ENCODE peak calls at places on chromosomes 7 and 10, in eight cellular contexts. One of them, this sample, is unnamed.

GRCh38 chr10:15169555-15170407 is 1.3 kb upstream of the NMT2 start:
- DNase-seq in heart left ventricle: no peak
- DNase-seq in GM12865: peak
- DNase-seq in fibroblast of pulmonary artery: no peak
- DNase-seq in A549: no peak
- DNase-seq in neural progenitor cell: peak
- DNase-seq in breast epithelium: no peak
- DNase-seq in aorta: no peak
- DNase-seq in this sample: peak

GRCh38 chr7:89738549-89738948 is 415.7 kb upstream of the STEAP1 start:
- DNase-seq in A549: no peak
- DNase-seq in aorta: no peak
- DNase-seq in heart left ventricle: no peak
- DNase-seq in breast epithelium: no peak
- DNase-seq in fibroblast of pulmonary artery: no peak
- DNase-seq in neural progenitor cell: no peak
- DNase-seq in GM12865: no peak
- DNase-seq in this sample: no peak

GRCh38 chr10:117476716-117477115 is 65.8 kb upstream of the EMX2 start:
- DNase-seq in neural progenitor cell: no peak
- DNase-seq in fibroblast of pulmonary artery: no peak
- DNase-seq in heart left ventricle: no peak
- DNase-seq in A549: no peak
- DNase-seq in aorta: no peak
- DNase-seq in GM12865: no peak
- DNase-seq in breast epithelium: no peak
- DNase-seq in this sample: no peak

GRCh38 chr10:57955076-57955475 is 312.6 kb downstream of the IPMK start:
- DNase-seq in A549: no peak
- DNase-seq in heart left ventricle: no peak
- DNase-seq in neural progenitor cell: no peak
- DNase-seq in fibroblast of pulmonary artery: peak
- DNase-seq in breast epithelium: no peak
- DNase-seq in aorta: no peak
- DNase-seq in GM12865: no peak
- DNase-seq in this sample: no peak

GRCh38 chr7:123622660-123623386 is 21.2 kb downstream of the ASB15 start:
- DNase-seq in fibroblast of pulmonary artery: no peak
- DNase-seq in heart left ventricle: no peak
- DNase-seq in aorta: no peak
- DNase-seq in GM12865: no peak
- DNase-seq in neural progenitor cell: no peak
- DNase-seq in breast epithelium: no peak
- DNase-seq in A549: no peak
- DNase-seq in this sample: no peak

GRCh38 chr10:99279626-99280111 is 44.0 kb upstream of the HPSE2 start:
- DNase-seq in fibroblast of pulmonary artery: peak
- DNase-seq in aorta: no peak
- DNase-seq in A549: peak
- DNase-seq in heart left ventricle: no peak
- DNase-seq in breast epithelium: no peak
- DNase-seq in neural progenitor cell: no peak
- DNase-seq in GM12865: no peak
- DNase-seq in this sample: no peak

GRCh38 chr7:64830926-64831325 is 36.7 kb downstream of the ZNF138 start:
- DNase-seq in heart left ventricle: no peak
- DNase-seq in fibroblast of pulmonary artery: no peak
- DNase-seq in neural progenitor cell: no peak
- DNase-seq in breast epithelium: no peak
- DNase-seq in GM12865: no peak
- DNase-seq in aorta: no peak
- DNase-seq in A549: no peak
- DNase-seq in this sample: no peak

GRCh38 chr10:131843881-131844284 is 56.9 kb upstream of the PPP2R2D start:
- DNase-seq in fibroblast of pulmonary artery: no peak
- DNase-seq in heart left ventricle: no peak
- DNase-seq in A549: no peak
- DNase-seq in neural progenitor cell: no peak
- DNase-seq in GM12865: no peak
- DNase-seq in breast epithelium: no peak
- DNase-seq in aorta: peak
- DNase-seq in this sample: no peak

GRCh38 chr10:641149-642010 is 48.1 kb downstream of the DIP2C start:
- DNase-seq in neural progenitor cell: no peak
- DNase-seq in breast epithelium: no peak
- DNase-seq in GM12865: no peak
- DNase-seq in heart left ventricle: no peak
- DNase-seq in aorta: no peak
- DNase-seq in fibroblast of pulmonary artery: no peak
- DNase-seq in A549: no peak
- DNase-seq in this sample: no peak

GRCh38 chr10:60894816-60895215 is 49.2 kb downstream of the RHOBTB1 start:
- DNase-seq in neural progenitor cell: no peak
- DNase-seq in A549: no peak
- DNase-seq in breast epithelium: no peak
- DNase-seq in heart left ventricle: no peak
- DNase-seq in aorta: no peak
- DNase-seq in GM12865: no peak
- DNase-seq in fibroblast of pulmonary artery: peak
- DNase-seq in this sample: no peak

GRCh38 chr7:40579401-40579800 is 444.6 kb downstream of the SUGCT start:
- DNase-seq in breast epithelium: no peak
- DNase-seq in neural progenitor cell: no peak
- DNase-seq in heart left ventricle: no peak
- DNase-seq in A549: no peak
- DNase-seq in GM12865: no peak
- DNase-seq in aorta: no peak
- DNase-seq in fibroblast of pulmonary artery: peak
- DNase-seq in this sample: no peak

GRCh38 chr10:115947104-115947503 is 325.9 kb downstream of the GFRA1 start:
- DNase-seq in aorta: no peak
- DNase-seq in A549: no peak
- DNase-seq in fibroblast of pulmonary artery: peak
- DNase-seq in neural progenitor cell: no peak
- DNase-seq in heart left ventricle: no peak
- DNase-seq in GM12865: no peak
- DNase-seq in breast epithelium: no peak
- DNase-seq in this sample: no peak

GRCh38 chr7:40826419-40827216 is 691.8 kb downstream of the SUGCT start:
- DNase-seq in breast epithelium: no peak
- DNase-seq in A549: no peak
- DNase-seq in GM12865: no peak
- DNase-seq in heart left ventricle: no peak
- DNase-seq in fibroblast of pulmonary artery: no peak
- DNase-seq in neural progenitor cell: peak
- DNase-seq in aorta: no peak
- DNase-seq in this sample: no peak

GRCh38 chr7:132355048-132355447 is 221.2 kb downstream of the PLXNA4 start:
- DNase-seq in heart left ventricle: no peak
- DNase-seq in A549: no peak
- DNase-seq in aorta: no peak
- DNase-seq in neural progenitor cell: no peak
- DNase-seq in breast epithelium: no peak
- DNase-seq in fibroblast of pulmonary artery: no peak
- DNase-seq in GM12865: no peak
- DNase-seq in this sample: no peak

GRCh38 chr7:124085168-124085567 is 52.3 kb upstream of the TMEM229A start:
- DNase-seq in heart left ventricle: no peak
- DNase-seq in aorta: no peak
- DNase-seq in breast epithelium: no peak
- DNase-seq in A549: no peak
- DNase-seq in neural progenitor cell: no peak
- DNase-seq in fibroblast of pulmonary artery: peak
- DNase-seq in GM12865: no peak
- DNase-seq in this sample: no peak

GRCh38 chr7:40329601-40330153 is 194.9 kb downstream of the SUGCT start:
- DNase-seq in GM12865: peak
- DNase-seq in breast epithelium: no peak
- DNase-seq in A549: peak
- DNase-seq in neural progenitor cell: peak
- DNase-seq in fibroblast of pulmonary artery: peak
- DNase-seq in heart left ventricle: no peak
- DNase-seq in aorta: no peak
- DNase-seq in this sample: no peak

GRCh38 chr7:137544450-137545058 is 201.0 kb upstream of the PTN start:
- DNase-seq in A549: no peak
- DNase-seq in fibroblast of pulmonary artery: peak
- DNase-seq in breast epithelium: no peak
- DNase-seq in heart left ventricle: no peak
- DNase-seq in aorta: no peak
- DNase-seq in neural progenitor cell: no peak
- DNase-seq in GM12865: no peak
- DNase-seq in this sample: no peak

GRCh38 chr10:24957624-24958435 is 5.4 kb upstream of the PRTFDC1 start:
- DNase-seq in aorta: no peak
- DNase-seq in breast epithelium: no peak
- DNase-seq in GM12865: no peak
- DNase-seq in heart left ventricle: no peak
- DNase-seq in fibroblast of pulmonary artery: peak
- DNase-seq in A549: peak
- DNase-seq in neural progenitor cell: no peak
- DNase-seq in this sample: no peak

GRCh38 chr7:43768201-43768893 is 9.9 kb downstream of the BLVRA start:
- DNase-seq in aorta: no peak
- DNase-seq in GM12865: no peak
- DNase-seq in A549: no peak
- DNase-seq in neural progenitor cell: no peak
- DNase-seq in breast epithelium: no peak
- DNase-seq in fibroblast of pulmonary artery: no peak
- DNase-seq in heart left ventricle: no peak
- DNase-seq in this sample: no peak

GRCh38 chr7:87600130-87601124 is at the start of gene ABCB1:
- DNase-seq in neural progenitor cell: peak
- DNase-seq in GM12865: peak
- DNase-seq in fibroblast of pulmonary artery: peak
- DNase-seq in A549: peak
- DNase-seq in heart left ventricle: peak
- DNase-seq in aorta: peak
- DNase-seq in breast epithelium: peak
- DNase-seq in this sample: peak
- H3K4me3 ChIP-seq in neural progenitor cell: peak
- H3K4me3 ChIP-seq in GM12865: peak
- H3K4me3 ChIP-seq in fibroblast of pulmonary artery: peak
- H3K4me3 ChIP-seq in A549: peak
- H3K4me3 ChIP-seq in heart left ventricle: peak
- H3K4me3 ChIP-seq in aorta: no peak
- H3K4me3 ChIP-seq in breast epithelium: peak
- H3K4me3 ChIP-seq in this sample: peak

GRCh38 chr7:93920496-93921189 is 892 bp upstream of the GNG11 start:
- DNase-seq in breast epithelium: no peak
- DNase-seq in A549: no peak
- DNase-seq in aorta: no peak
- DNase-seq in neural progenitor cell: no peak
- DNase-seq in GM12865: no peak
- DNase-seq in fibroblast of pulmonary artery: no peak
- DNase-seq in heart left ventricle: no peak
- DNase-seq in this sample: no peak
- H3K4me3 ChIP-seq in breast epithelium: peak
- H3K4me3 ChIP-seq in A549: peak
- H3K4me3 ChIP-seq in aorta: no peak
- H3K4me3 ChIP-seq in neural progenitor cell: no peak
- H3K4me3 ChIP-seq in GM12865: no peak
- H3K4me3 ChIP-seq in fibroblast of pulmonary artery: peak
- H3K4me3 ChIP-seq in heart left ventricle: peak
- H3K4me3 ChIP-seq in this sample: no peak

DNA sequence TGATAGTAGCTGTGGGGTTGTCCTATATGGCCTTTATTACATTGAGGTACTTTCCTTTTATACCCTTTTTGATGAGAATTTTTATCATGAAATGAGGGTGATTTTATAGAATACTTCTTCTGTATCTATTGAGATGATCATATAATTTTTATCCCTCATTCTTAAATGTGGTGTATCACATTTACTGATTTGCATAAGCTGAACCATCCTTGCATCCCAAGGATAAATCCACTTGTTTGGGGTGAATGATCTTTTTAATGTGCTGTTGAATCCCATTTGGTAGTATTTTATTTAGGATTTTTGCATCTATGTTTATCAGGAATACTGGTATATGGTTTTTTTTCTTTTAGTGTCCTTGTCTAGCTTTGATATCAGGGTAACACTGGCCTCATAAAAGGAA is 84.5 kb upstream of the IL6 start:
- DNase-seq in GM12865: no peak
- DNase-seq in breast epithelium: no peak
- DNase-seq in A549: no peak
- DNase-seq in aorta: no peak
- DNase-seq in heart left ventricle: no peak
- DNase-seq in fibroblast of pulmonary artery: no peak
- DNase-seq in neural progenitor cell: no peak
- DNase-seq in this sample: no peak
- H3K4me3 ChIP-seq in GM12865: no peak
- H3K4me3 ChIP-seq in breast epithelium: no peak
- H3K4me3 ChIP-seq in A549: no peak
- H3K4me3 ChIP-seq in aorta: no peak
- H3K4me3 ChIP-seq in heart left ventricle: no peak
- H3K4me3 ChIP-seq in fibroblast of pulmonary artery: no peak
- H3K4me3 ChIP-seq in neural progenitor cell: no peak
- H3K4me3 ChIP-seq in this sample: no peak

GRCh38 chr7:522938-523289 is 3.3 kb upstream of the PDGFA start:
- DNase-seq in fibroblast of pulmonary artery: no peak
- DNase-seq in aorta: no peak
- DNase-seq in GM12865: no peak
- DNase-seq in breast epithelium: no peak
- DNase-seq in A549: no peak
- DNase-seq in neural progenitor cell: no peak
- DNase-seq in heart left ventricle: no peak
- DNase-seq in this sample: no peak
- H3K4me3 ChIP-seq in fibroblast of pulmonary artery: no peak
- H3K4me3 ChIP-seq in aorta: no peak
- H3K4me3 ChIP-seq in GM12865: no peak
- H3K4me3 ChIP-seq in breast epithelium: peak
- H3K4me3 ChIP-seq in A549: no peak
- H3K4me3 ChIP-seq in neural progenitor cell: peak
- H3K4me3 ChIP-seq in heart left ventricle: peak
- H3K4me3 ChIP-seq in this sample: no peak

DNA sequence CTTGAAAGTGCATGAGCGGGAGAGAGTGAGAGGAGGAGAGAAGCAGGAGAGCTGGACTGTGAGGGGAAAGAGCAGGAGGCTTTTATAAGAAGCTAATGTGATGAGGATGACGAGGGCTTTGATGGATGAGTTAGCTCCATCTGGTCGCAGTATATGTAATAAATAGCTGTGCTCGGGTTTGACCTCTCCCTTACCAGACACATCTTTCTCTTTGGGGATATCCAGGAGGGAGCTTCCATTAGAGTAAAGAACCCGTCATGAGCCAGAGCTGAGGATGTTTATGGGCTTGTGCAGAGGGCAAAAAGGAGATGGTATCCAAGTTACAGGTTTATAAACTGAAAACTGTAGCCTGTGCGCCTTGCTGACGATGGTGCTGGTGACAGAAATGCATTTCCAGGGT is 526.3 kb downstream of the LRMDA start:
- DNase-seq in A549: no peak
- DNase-seq in heart left ventricle: no peak
- DNase-seq in GM12865: no peak
- DNase-seq in neural progenitor cell: no peak
- DNase-seq in aorta: no peak
- DNase-seq in fibroblast of pulmonary artery: no peak
- DNase-seq in breast epithelium: no peak
- DNase-seq in this sample: no peak
- H3K4me3 ChIP-seq in A549: no peak
- H3K4me3 ChIP-seq in heart left ventricle: no peak
- H3K4me3 ChIP-seq in GM12865: no peak
- H3K4me3 ChIP-seq in neural progenitor cell: no peak
- H3K4me3 ChIP-seq in aorta: no peak
- H3K4me3 ChIP-seq in fibroblast of pulmonary artery: no peak
- H3K4me3 ChIP-seq in breast epithelium: no peak
- H3K4me3 ChIP-seq in this sample: no peak

This sample was measured in CD4-positive, CD25-positive, alpha-beta regulatory T cell.